ENCODE peak calls at places on chromosomes 4 and X, in ten cellular contexts. V is NAMALWA, U is GM04503, F is GM12891, S is T1000, B is GM18507, H is progenitor cell of endocrine pancreas, E is ELR, I is dermis blood vessel endothelial cell, R is NCI-H146. M is an unnamed sample.

GRCh38 chrX:12997898-12998687 is 23.2 kb downstream of the TMSB4X start:
- DNase-seq in V (peak; percentile 9), U (no peak), F (no peak), S (no peak), B (no peak), H (no peak), E (no peak), I (peak; percentile 34), R (peak; percentile 17), M (no peak)

GRCh38 chrX:155956099-155956498 is 41.4 kb upstream of the IL9R start:
- DNase-seq in V (no peak), U (no peak), F (no peak), S (no peak), B (no peak), H (no peak), E (no peak), I (no peak), R (no peak), M (no peak)

GRCh38 chr4:76197971-76198410 is 15.6 kb downstream of the SCARB2 start:
- DNase-seq in V (no peak), U (no peak), F (no peak), S (no peak), B (no peak), H (no peak), E (no peak), I (peak; percentile 71), R (peak; percentile 66), M (no peak)

GRCh38 chrX:36583674-36584073 is 424.5 kb upstream of the FAM47C start:
- DNase-seq in V (no peak), U (no peak), F (no peak), S (no peak), B (no peak), H (no peak), E (no peak), I (no peak), R (no peak), M (no peak)

GRCh38 chrX:73556159-73556558 is 6.8 kb upstream of the CHIC1 start:
- DNase-seq in V (no peak), U (no peak), F (no peak), S (no peak), B (no peak), H (no peak), E (no peak), I (no peak), R (no peak), M (no peak)

GRCh38 chr4:29326816-29327215 is 1393.4 kb upstream of the PCDH7 start:
- DNase-seq in V (no peak), U (no peak), F (no peak), S (no peak), B (no peak), H (no peak), E (peak; percentile 25), I (peak; percentile 95), R (no peak), M (no peak)

GRCh38 chrX:13494562-13494961 is 74.8 kb upstream of the EGFL6 start:
- DNase-seq in V (no peak), U (no peak), F (no peak), S (no peak), B (no peak), H (no peak), E (no peak), I (no peak), R (no peak), M (no peak)

GRCh38 chrX:110216027-110216426 is 101.9 kb downstream of the AMMECR1 start:
- DNase-seq in V (no peak), U (no peak), F (no peak), S (no peak), B (no peak), H (no peak), E (no peak), I (no peak), R (no peak), M (no peak)

GRCh38 chr4:47639531-47639930 is 154.5 kb downstream of the ATP10D start:
- DNase-seq in V (no peak), U (no peak), F (no peak), S (no peak), B (no peak), H (no peak), E (peak; percentile 71), I (peak; percentile 46), R (no peak), M (no peak)

GRCh38 chr4:2253160-2254084 is 8.5 kb downstream of the MXD4 start:
- DNase-seq in V (no peak), U (no peak), F (peak; percentile 14), S (no peak), B (no peak), H (no peak), E (no peak), I (no peak), R (no peak), M (peak; percentile 54)

GRCh38 chr4:60945641-60946040 is 254.5 kb upstream of the ADGRL3 start:
- DNase-seq in V (no peak), U (no peak), F (no peak), S (no peak), B (no peak), H (no peak), E (peak; percentile 52), I (no peak), R (no peak), M (no peak)

GRCh38 chrX:134144231-134144630 is 92.8 kb upstream of the CCDC160 start:
- DNase-seq in V (peak; percentile 49), U (no peak), F (no peak), S (no peak), B (no peak), H (no peak), E (peak; percentile 8), I (peak; percentile 16), R (no peak), M (no peak)

GRCh38 chr4:165634766-165635165 is 238.3 kb upstream of the TLL1 start:
- DNase-seq in V (no peak), U (no peak), F (no peak), S (no peak), B (no peak), H (no peak), E (no peak), I (peak; percentile 26), R (peak; percentile 5), M (no peak)

GRCh38 chr4:149605601-149606378 is 209.9 kb downstream of the IQCM start:
- DNase-seq in V (no peak), U (peak; percentile 25), F (no peak), S (no peak), B (no peak), H (no peak), E (peak; percentile 79), I (no peak), R (no peak), M (no peak)

GRCh38 chr4:134201216-134202098 is at the start of gene PABPC4L:
- DNase-seq in V (no peak), U (no peak), F (no peak), S (no peak), B (no peak), H (peak; percentile 30), E (peak; percentile 53), I (peak; percentile 0), R (peak; percentile 59), M (no peak)

GRCh38 chrX:47174846-47175587 is 18.6 kb upstream of the UBA1 start:
- DNase-seq in V (no peak), U (no peak), F (no peak), S (no peak), B (no peak), H (no peak), E (no peak), I (no peak), R (no peak), M (peak; percentile 13)

GRCh38 chr4:151233600-151233999 is 43.4 kb upstream of the PRSS48 start:
- DNase-seq in V (no peak), U (no peak), F (no peak), S (no peak), B (no peak), H (no peak), E (no peak), I (no peak), R (no peak), M (no peak)

GRCh38 chr4:138259801-138260200 is 17.7 kb upstream of the SLC7A11 start:
- DNase-seq in V (no peak), U (no peak), F (no peak), S (no peak), B (no peak), H (no peak), E (peak; percentile 78), I (peak; percentile 48), R (no peak), M (no peak)